ENCODE peak calls at places on chromosome 5, in ten cellular contexts. L is activated CD8-positive, alpha-beta memory T cell treated with anti-CD3 and anti-CD28 coated beads, Interleukin-2, amount 50 U/mL, for 48 hours; B is stimulated activated CD4-positive, alpha-beta T cell treated with anti-CD3 and anti-CD28 coated beads, Interleukin-15, amount 100 ng/mL, for 1 hour; A is BJ; H is T-helper 1 cell; Z is NCI-H2081; S is activated CD8-positive, alpha-beta T cell treated with anti-CD3 and anti-CD28 coated beads for 36 hours; J is fibroblast of mammary gland; I is stomach; D is T-helper 2 cell. F is an unnamed sample.

GRCh38 chr5:61350535-61350934 is 18.5 kb downstream of the ZSWIM6 start:
- DNase-seq in Z (no peak), S (no peak), L (no peak), B (no peak), D (no peak), H (no peak), A (no peak), I (no peak), J (no peak), F (no peak)

GRCh38 chr5:1253456-1254105 is 28.4 kb downstream of the SLC6A18 start:
- DNase-seq in B (no peak), J (no peak), Z (no peak), I (no peak), A (no peak), H (no peak), S (no peak), D (no peak), L (no peak), F (no peak)

GRCh38 chr5:142316051-142316450 is 8.8 kb downstream of the SPRY4 start:
- DNase-seq in J (peak; percentile 57), H (no peak), D (no peak), I (no peak), A (no peak), B (no peak), L (no peak), S (no peak), Z (peak; percentile 74), F (peak; percentile 26)

GRCh38 chr5:173881811-173882575 is 6.2 kb upstream of the CPEB4 start:
- DNase-seq in J (peak; percentile 34), Z (no peak), L (no peak), S (no peak), I (no peak), B (no peak), D (no peak), A (no peak), H (no peak), F (no peak)

GRCh38 chr5:94397508-94397907 is 220.9 kb downstream of the KIAA0825 start:
- DNase-seq in J (peak; percentile 2), B (no peak), S (no peak), A (no peak), H (no peak), D (no peak), Z (no peak), I (no peak), L (no peak), F (no peak)

GRCh38 chr5:20307391-20307790 is 319.4 kb upstream of the CDH18 start:
- DNase-seq in I (no peak), Z (no peak), B (no peak), L (no peak), A (no peak), H (no peak), J (no peak), D (no peak), S (no peak), F (no peak)

GRCh38 chr5:143968071-143968878 is 156.3 kb downstream of the HMHB1 start:
- DNase-seq in H (no peak), I (no peak), Z (peak; percentile 6), J (peak; percentile 94), S (no peak), A (peak; percentile 38), L (no peak), B (no peak), D (no peak), F (no peak)

GRCh38 chr5:149268928-149269557 is 2.6 kb upstream of the AFAP1L1 start:
- DNase-seq in L (no peak), S (no peak), Z (peak; percentile 9), A (no peak), I (no peak), H (no peak), J (peak; percentile 75), D (no peak), B (no peak), F (peak; percentile 68)

GRCh38 chr5:149628846-149629388 is 47.6 kb downstream of the ARHGEF37 start:
- DNase-seq in H (no peak), L (no peak), D (no peak), B (no peak), S (no peak), I (no peak), A (no peak), Z (no peak), J (no peak), F (no peak)

GRCh38 chr5:139776856-139777255 is 18.8 kb upstream of the PSD2 start:
- DNase-seq in I (no peak), Z (no peak), A (no peak), J (no peak), L (no peak), S (no peak), H (no peak), D (no peak), B (no peak), F (no peak)

GRCh38 chr5:177530638-177531037 is 13.9 kb upstream of the DDX41 start:
- DNase-seq in D (no peak), Z (no peak), H (no peak), B (no peak), A (no peak), I (no peak), S (no peak), J (no peak), L (no peak), F (no peak)

GRCh38 chr5:102511666-102512065 is 12.9 kb upstream of the SLCO6A1 start:
- DNase-seq in B (no peak), L (no peak), Z (no peak), H (no peak), S (no peak), D (no peak), I (no peak), J (peak; percentile 12), A (no peak), F (no peak)

GRCh38 chr5:158856295-158856694 is 243.4 kb downstream of the EBF1 start:
- DNase-seq in S (no peak), Z (no peak), B (no peak), J (no peak), D (no peak), H (no peak), L (no peak), I (no peak), A (no peak), F (no peak)